ENCODE peak calls at places on chromosomes 12 and 14, in seven cellular contexts. Y is sigmoid colon, U is GM23248, T is GM23338, P is left lung, S is DND-41, H is tibial artery. F is an unnamed sample. For H3K36me3 and H3K27me3, the result is how much of the 10 kb centered on the place peaks cover.

GRCh38 chr12:49545815-49546214 is 7.0 kb downstream of the KCNH3 start:
- DNase-seq in P (no peak), T (no peak), U (no peak), S (no peak), H (no peak), Y (no peak), F (no peak)

GRCh38 chr12:89966495-89967240 is 258.0 kb upstream of the ATP2B1 start:
- DNase-seq in S (no peak), P (no peak), U (no peak), T (no peak), H (no peak), Y (no peak), F (no peak)

GRCh38 chr14:35808076-35808657 is 928 bp downstream of the RALGAPA1 start:
- DNase-seq in U (peak), P (no peak), T (peak), H (no peak), Y (no peak), S (peak), F (peak)

GRCh38 chr12:109744991-109745942 is 31.6 kb downstream of the FAM222A start:
- DNase-seq in H (peak), U (no peak), S (no peak), Y (no peak), T (no peak), P (peak), F (no peak)

GRCh38 chr12:132490481-132491348 is 764 bp downstream of the FBRSL1 start:
- DNase-seq in T (no peak), P (no peak), H (no peak), U (peak), S (no peak), Y (no peak), F (peak)

GRCh38 chr12:24778486-24779304 is 170.2 kb downstream of the BCAT1 start:
- DNase-seq in S (no peak), Y (no peak), U (peak), P (no peak), H (no peak), T (peak), F (no peak)

GRCh38 chr12:4164591-4165558 is 108.7 kb upstream of the CCND2 start:
- DNase-seq in U (peak), H (peak), T (peak), S (no peak), Y (peak), P (peak), F (peak)

GRCh38 chr14:59632381-59632780 is 55.8 kb upstream of the CCDC175 start:
- DNase-seq in H (no peak), U (peak), P (no peak), S (peak), T (peak), Y (no peak), F (peak)

GRCh38 chr14:78700236-78700635 is 530.1 kb downstream of the NRXN3 start:
- DNase-seq in T (no peak), Y (no peak), U (peak), S (no peak), H (no peak), P (no peak), F (no peak)

GRCh38 chr12:124321040-124321481 is 26.2 kb downstream of the RFLNA start:
- DNase-seq in P (peak), U (peak), S (peak), T (peak), Y (no peak), H (peak), F (peak)

GRCh38 chr14:105602799-105603763 is 76.7 kb downstream of the TMEM121 start:
- DNase-seq in S (no peak), P (no peak), T (no peak), H (no peak), U (no peak), Y (no peak), F (peak)

GRCh38 chr12:31966558-31967205 is 7.5 kb downstream of the RESF1 start:
- DNase-seq in Y (no peak), H (no peak), S (no peak), U (no peak), P (no peak), T (no peak), F (no peak)
- H3K36me3 ChIP-seq in Y (under half), H (under half), S (half or more), U (under half), P (half or more), T (under half), F (under half)

GRCh38 chr14:27366596-27366995 is 768.8 kb upstream of the NOVA1 start:
- DNase-seq in Y (no peak), S (no peak), H (no peak), U (no peak), P (no peak), T (no peak), F (no peak)

GRCh38 chr14:27371868-27372267 is 774.0 kb upstream of the NOVA1 start:
- DNase-seq in Y (no peak), H (no peak), S (no peak), P (no peak), T (no peak), U (no peak), F (no peak)

GRCh38 chr14:27371209-27371608 is 773.4 kb upstream of the NOVA1 start:
- DNase-seq in T (no peak), S (no peak), P (no peak), H (no peak), Y (no peak), U (no peak), F (no peak)

GRCh38 chr14:27370775-27371174 is 772.9 kb upstream of the NOVA1 start:
- DNase-seq in T (no peak), P (no peak), H (no peak), U (no peak), S (no peak), Y (no peak), F (no peak)

DNA sequence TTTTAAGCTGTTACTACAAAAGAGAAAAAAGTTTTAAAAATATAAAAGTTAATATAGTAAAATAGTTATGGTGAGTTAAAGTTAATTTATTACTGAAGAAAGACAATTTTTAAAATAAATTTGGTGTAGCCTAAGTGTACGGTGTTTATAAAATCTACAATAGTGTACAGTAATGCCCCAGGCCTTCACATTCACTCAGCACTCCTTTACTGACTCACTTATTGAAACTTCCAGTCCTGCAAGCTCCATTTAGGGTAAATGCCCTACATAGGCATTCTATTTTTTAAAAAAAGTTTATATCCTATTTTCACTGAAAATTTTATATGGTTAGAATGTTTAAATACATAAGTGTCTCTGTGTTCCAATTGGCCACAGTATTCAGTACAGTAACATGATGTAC is 769.5 kb upstream of the NOVA1 start:
- DNase-seq in T (no peak), P (no peak), U (no peak), H (no peak), Y (no peak), S (no peak), F (no peak)
- H3K4me3 ChIP-seq in T (no peak), P (no peak), U (no peak), H (no peak), Y (no peak), S (no peak), F (no peak)

GRCh38 chr12:54204316-54204715 is 15.5 kb upstream of the SMUG1 start:
- DNase-seq in H (no peak), T (no peak), U (no peak), Y (no peak), S (no peak), P (no peak), F (no peak)
- H3K27me3 ChIP-seq in H (under half), T (half or more), U (under half), Y (under half), S (under half), P (under half), F (under half)

GRCh38 chr12:113189361-113189760 is 3.8 kb downstream of the RITA1 start:
- DNase-seq in P (no peak), H (no peak), T (no peak), U (no peak), Y (no peak), S (no peak), F (no peak)

GRCh38 chr12:113185180-113186032 is at the start of the genes DDX54 and RITA1:
- DNase-seq in P (peak), Y (peak), T (peak), S (peak), U (peak), H (peak), F (peak)

GRCh38 chr12:113186666-113187325 is 1.3 kb downstream of the RITA1 start:
- DNase-seq in Y (no peak), T (no peak), S (no peak), P (no peak), H (no peak), U (no peak), F (no peak)

GRCh38 chr12:113186033-113186365 is 478 bp downstream of the RITA1 start:
- DNase-seq in U (peak), Y (no peak), P (no peak), H (no peak), S (no peak), T (no peak), F (no peak)

DNA sequence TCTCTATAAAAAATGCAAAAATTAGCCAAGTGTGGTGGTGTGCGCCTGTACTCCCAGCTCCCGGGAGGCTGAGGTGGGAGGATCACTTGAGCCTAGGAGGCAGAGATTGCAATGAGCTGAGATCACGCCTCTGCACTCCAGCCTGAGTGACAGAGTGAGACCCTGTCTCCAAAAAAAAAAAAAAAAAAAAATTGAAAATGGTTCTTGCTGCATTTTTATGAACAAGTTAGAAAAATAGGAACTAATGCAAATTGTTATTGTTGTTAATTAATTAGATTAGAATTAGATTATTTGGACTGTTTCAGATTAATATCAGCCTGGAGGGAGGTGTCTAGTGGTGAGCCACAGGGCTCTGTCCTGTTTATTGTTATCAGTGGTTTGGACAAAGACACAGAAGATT is 2.1 kb downstream of the RITA1 start:
- DNase-seq in U (no peak), H (no peak), P (no peak), Y (no peak), S (no peak), T (no peak), F (no peak)
- H3K36me3 ChIP-seq in U (under half), H (under half), P (under half), Y (under half), S (half or more), T (under half), F (half or more)